ENCODE peak calls at places on chromosomes 3 and 15, in six cellular contexts. Y is WERI-Rb-1, F is GM23338, R is Caki2, T is NCI-H1092, C is A673. L is an unnamed sample.
A peak's percentile ranks its signal among the peaks of the same experiment; 100 is the strongest.

GRCh38 chr3:29764059-29764458 is 483.2 kb downstream of the RBMS3 start:
- DNase-seq in Y (no peak), F (no peak), R (no peak), T (no peak), C (peak; percentile 93), L (no peak)

GRCh38 chr3:167882057-167882667 is 146.6 kb downstream of the SERPINI1 start:
- DNase-seq in Y (no peak), F (peak; percentile 71), R (peak; percentile 47), T (peak; percentile 21), C (peak; percentile 54), L (peak; percentile 38)

GRCh38 chr15:60563539-60564404 is 84.8 kb upstream of the ICE2 start:
- DNase-seq in Y (no peak), F (no peak), R (no peak), T (no peak), C (no peak), L (no peak)

GRCh38 chr15:34496616-34497015 is 59.0 kb upstream of the GOLGA8A start:
- DNase-seq in Y (no peak), F (no peak), R (no peak), T (no peak), C (peak; percentile 43), L (no peak)

GRCh38 chr3:170809021-170809974 is 60.7 kb downstream of the RPL22L1 start:
- DNase-seq in Y (peak; percentile 76), F (peak; percentile 85), R (peak; percentile 77), T (peak; percentile 28), C (peak; percentile 75), L (peak; percentile 81)

GRCh38 chr3:115363071-115363470 is 216.0 kb upstream of the ZBTB20 start:
- DNase-seq in Y (no peak), F (no peak), R (no peak), T (no peak), C (no peak), L (no peak)

GRCh38 chr3:139537325-139537724 is 2.2 kb downstream of the RBP1 start:
- DNase-seq in Y (peak; percentile 39), F (no peak), R (peak; percentile 30), T (no peak), C (no peak), L (no peak)

GRCh38 chr3:170414202-170414663 is 4.4 kb upstream of the CLDN11 start:
- DNase-seq in Y (peak; percentile 44), F (peak; percentile 86), R (peak; percentile 78), T (peak; percentile 20), C (peak; percentile 82), L (peak; percentile 52)

GRCh38 chr3:74613566-74613965 is 893 bp downstream of the CNTN3 start:
- DNase-seq in Y (no peak), F (peak; percentile 3), R (no peak), T (no peak), C (no peak), L (no peak)

GRCh38 chr3:10192953-10193691 is 28.4 kb downstream of the IRAK2 start:
- DNase-seq in Y (peak; percentile 15), F (peak; percentile 77), R (peak; percentile 97), T (no peak), C (peak; percentile 69), L (peak; percentile 99)

GRCh38 chr15:95281470-95281869 is 1049.0 kb upstream of the NR2F2 start:
- DNase-seq in Y (no peak), F (no peak), R (no peak), T (no peak), C (no peak), L (no peak)

GRCh38 chr3:46711770-46712169 is 5.9 kb downstream of the PRSS50 start:
- DNase-seq in Y (no peak), F (no peak), R (no peak), T (no peak), C (no peak), L (no peak)

GRCh38 chr3:56468184-56469106 is at the start of gene ERC2:
- DNase-seq in Y (peak; percentile 83), F (peak; percentile 96), R (peak; percentile 61), T (peak; percentile 50), C (peak; percentile 41), L (no peak)

GRCh38 chr3:133733226-133733625 is 13.0 kb upstream of the TF start:
- DNase-seq in Y (no peak), F (no peak), R (no peak), T (no peak), C (no peak), L (no peak)

GRCh38 chr3:178236555-178237277 is 299.5 kb upstream of the KCNMB2 start:
- DNase-seq in Y (no peak), F (no peak), R (no peak), T (no peak), C (no peak), L (no peak)

GRCh38 chr15:23823508-23823907 is 136.4 kb upstream of the NDN start:
- DNase-seq in Y (peak; percentile 73), F (peak; percentile 88), R (no peak), T (no peak), C (no peak), L (no peak)

GRCh38 chr15:75145027-75145841 is 56.4 kb upstream of the C15orf39 start:
- DNase-seq in Y (peak; percentile 22), F (no peak), R (no peak), T (no peak), C (no peak), L (no peak)

GRCh38 chr3:143217283-143217682 is 97.7 kb downstream of the CHST2 start:
- DNase-seq in Y (no peak), F (no peak), R (no peak), T (no peak), C (no peak), L (no peak)

GRCh38 chr3:414063-414462 is 217.5 kb downstream of the CHL1 start:
- DNase-seq in Y (no peak), F (peak; percentile 52), R (no peak), T (no peak), C (peak; percentile 42), L (peak; percentile 18)

GRCh38 chr3:181278468-181279238 is 289.1 kb upstream of the DNAJC19 start:
- DNase-seq in Y (no peak), F (peak; percentile 21), R (no peak), T (no peak), C (peak; percentile 13), L (no peak)